ENCODE peak calls at places on chromosomes 13 and 19, in seven cellular contexts. T is GM23248, S is neural progenitor cell, W is GM23338, N is HCT116, D is PC-3, K is MM.1S. P is an unnamed sample.

GRCh38 chr13:112203614-112204013 is 136.7 kb downstream of the SOX1 start:
- DNase-seq in N (no peak), S (no peak), W (no peak), D (no peak), T (no peak), K (no peak), P (no peak)

GRCh38 chr19:53157601-53158000 is 1.3 kb downstream of the ZNF347 start:
- DNase-seq in W (peak), D (peak), K (no peak), S (peak), T (peak), N (no peak), P (peak)

GRCh38 chr19:18368504-18369222 is 17.3 kb upstream of the GDF15 start:
- DNase-seq in S (peak), T (no peak), W (no peak), N (no peak), K (no peak), D (no peak), P (no peak)

GRCh38 chr19:9986787-9987281 is 23.5 kb downstream of the COL5A3 start:
- DNase-seq in W (peak), K (no peak), S (peak), T (peak), D (no peak), N (no peak), P (no peak)

GRCh38 chr19:19817357-19817756 is 4.2 kb downstream of the ZNF506 start:
- DNase-seq in N (no peak), T (no peak), S (no peak), D (no peak), K (no peak), W (no peak), P (no peak)

GRCh38 chr19:49145485-49146407 is 9.4 kb downstream of the HRC start:
- DNase-seq in T (peak), W (peak), N (peak), S (peak), D (peak), K (peak), P (peak)

GRCh38 chr13:58953638-58954037 is 1210.1 kb downstream of the DIAPH3 start:
- DNase-seq in W (no peak), K (peak), N (no peak), T (no peak), S (no peak), D (no peak), P (no peak)

GRCh38 chr13:79030513-79030912 is 371.6 kb upstream of the OBI1 start:
- DNase-seq in D (no peak), W (no peak), T (no peak), K (no peak), S (no peak), N (no peak), P (no peak)

GRCh38 chr19:17415107-17415506 is 4.7 kb upstream of the MVB12A start:
- DNase-seq in S (peak), T (no peak), W (peak), D (no peak), K (no peak), N (no peak), P (no peak)

GRCh38 chr19:5891938-5892771 is 11.4 kb downstream of the NDUFA11 start:
- DNase-seq in T (peak), K (no peak), D (peak), W (peak), S (peak), N (no peak), P (peak)

GRCh38 chr19:642755-643727 is 3.4 kb downstream of the FGF22 start:
- DNase-seq in N (no peak), T (no peak), W (no peak), D (no peak), S (no peak), K (no peak), P (no peak)

GRCh38 chr13:24274452-24274971 is 34.9 kb upstream of the C1QTNF9 start:
- DNase-seq in T (no peak), K (no peak), W (no peak), N (no peak), D (no peak), S (no peak), P (no peak)

GRCh38 chr19:2575734-2576481 is 100.0 kb downstream of the GADD45B start:
- DNase-seq in W (no peak), N (no peak), D (no peak), K (no peak), T (peak), S (no peak), P (peak)

GRCh38 chr13:38743499-38743898 is 56.6 kb downstream of the FREM2 start:
- DNase-seq in T (no peak), N (no peak), S (peak), K (no peak), D (no peak), W (no peak), P (no peak)

GRCh38 chr19:611506-611869 is 21.8 kb downstream of the HCN2 start:
- DNase-seq in N (no peak), D (peak), T (peak), S (no peak), W (no peak), K (no peak), P (no peak)

GRCh38 chr19:30148039-30148438 is 206.0 kb downstream of the URI1 start:
- DNase-seq in D (peak), S (no peak), N (no peak), T (no peak), K (no peak), W (no peak), P (no peak)

GRCh38 chr19:5434970-5435641 is 20.1 kb upstream of the ZNRF4 start:
- DNase-seq in S (no peak), N (peak), K (no peak), D (peak), T (peak), W (no peak), P (peak)

GRCh38 chr19:42277821-42278809 is 9.1 kb downstream of the CIC start:
- DNase-seq in N (no peak), T (peak), W (no peak), D (no peak), K (no peak), S (no peak), P (peak)

GRCh38 chr13:31794452-31794851 is 55.1 kb downstream of the RXFP2 start:
- DNase-seq in T (no peak), S (no peak), D (no peak), K (no peak), W (no peak), N (no peak), P (peak)

GRCh38 chr19:54554896-54555295 is 18.7 kb upstream of the LILRA2 start:
- DNase-seq in T (no peak), K (no peak), D (no peak), N (no peak), W (no peak), S (no peak), P (no peak)

GRCh38 chr13:99553033-99553432 is 51.8 kb downstream of the TM9SF2 start:
- DNase-seq in N (no peak), W (no peak), K (no peak), D (no peak), S (no peak), T (no peak), P (no peak)

DNA sequence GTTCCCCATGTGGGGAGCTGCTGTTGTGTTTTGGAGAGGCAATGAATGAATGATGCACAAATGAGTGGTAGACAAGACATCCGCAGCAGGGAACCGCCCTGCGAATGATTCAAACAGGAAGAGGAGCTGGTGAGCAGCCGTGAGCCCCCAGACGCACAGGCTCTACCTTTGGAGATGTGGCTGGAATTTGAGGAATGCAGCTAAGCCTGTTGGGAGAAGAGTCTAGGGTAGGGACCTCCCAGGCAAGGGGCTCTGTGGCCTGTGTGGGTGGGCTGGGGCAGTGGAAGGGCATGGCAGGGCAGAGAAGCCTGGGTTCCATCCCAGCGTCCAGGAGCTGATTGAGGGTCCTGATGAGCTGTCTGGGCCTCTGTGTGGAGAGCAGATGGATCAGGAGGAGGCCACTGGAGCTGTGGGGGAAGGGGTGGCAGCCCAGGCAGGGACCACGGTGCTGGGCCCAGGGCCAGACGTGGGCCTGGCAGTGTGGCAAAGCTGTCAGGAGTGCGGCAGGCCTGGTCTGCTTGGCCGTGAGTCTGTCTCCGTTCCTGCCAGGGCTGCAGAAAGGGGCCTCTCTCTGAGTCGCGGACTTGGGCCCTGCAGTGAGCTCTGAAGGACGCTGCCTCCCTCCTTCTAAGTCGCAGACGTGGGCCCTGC is 41.8 kb upstream of the DCUN1D2 start:
- DNase-seq in T (no peak), K (no peak), S (no peak), N (no peak), W (peak), D (no peak), P (no peak)
- TF ChIP-seq EZH2phosphoT487 in T (no peak), K (no peak), S (no peak), N (no peak), W (no peak), D (no peak), P (no peak)

DNA sequence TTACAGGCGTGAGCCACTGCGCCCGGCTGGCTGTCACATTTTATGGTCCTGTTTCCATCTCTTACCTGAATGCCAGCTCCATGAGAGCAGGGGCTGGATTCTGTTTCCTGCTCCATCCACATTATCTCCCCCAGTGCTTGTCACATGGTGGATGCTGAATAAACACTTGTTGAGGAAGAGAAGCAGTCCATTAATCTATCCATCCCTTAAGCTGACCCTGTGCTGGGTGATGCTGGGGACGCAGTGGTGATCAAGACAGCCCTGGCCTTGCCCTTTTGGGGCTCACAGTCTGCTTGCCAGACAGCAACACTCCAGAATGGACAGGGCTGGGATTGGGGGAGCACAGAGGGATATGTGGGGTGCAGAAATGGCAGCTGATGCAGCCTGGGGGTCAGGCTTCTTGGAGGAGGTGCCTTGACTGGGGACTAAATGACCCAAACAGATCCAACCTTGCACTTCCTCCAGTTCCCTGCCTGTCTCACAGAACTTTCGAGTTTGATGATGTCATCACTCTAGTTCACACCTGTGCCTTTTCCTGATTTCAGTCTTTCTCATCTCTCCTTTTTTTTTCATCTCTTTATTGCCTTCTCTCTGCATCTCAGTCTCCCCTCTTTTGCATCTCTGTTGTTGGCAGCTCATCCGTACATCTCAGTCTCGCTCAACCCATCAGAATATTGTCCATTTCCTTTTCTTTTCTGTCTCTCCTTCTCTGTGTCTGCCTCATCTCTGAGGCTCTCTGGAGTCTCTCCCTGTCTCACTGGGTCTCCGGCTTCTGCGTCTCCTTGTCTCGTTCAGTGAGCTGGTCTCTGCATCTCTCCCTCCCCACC is 4.6 kb downstream of the IRF2BP1 start:
- DNase-seq in N (no peak), S (no peak), K (no peak), W (no peak), T (no peak), D (no peak), P (peak)
- H3K4me3 ChIP-seq in N (no peak), S (no peak), K (no peak), W (peak), T (no peak), D (no peak), P (no peak)

GRCh38 chr19:46482645-46483044 is 11.3 kb upstream of the PNMA8A start:
- DNase-seq in T (peak), D (no peak), K (no peak), W (no peak), N (no peak), S (no peak), P (no peak)
- TF ChIP-seq EZH2phosphoT487 in T (no peak), D (no peak), K (no peak), W (no peak), N (no peak), S (no peak), P (no peak)

GRCh38 chr13:96994849-96995243 is 570 bp upstream of the OXGR1 start:
- DNase-seq in T (no peak), S (no peak), D (no peak), N (no peak), W (peak), K (no peak), P (no peak)

GRCh38 chr13:96992633-96993032 is 1.6 kb downstream of the OXGR1 start:
- DNase-seq in W (no peak), T (no peak), S (no peak), N (no peak), K (no peak), D (no peak), P (no peak)

GRCh38 chr13:96996097-96996496 is 1.8 kb upstream of the OXGR1 start:
- DNase-seq in D (no peak), S (no peak), W (no peak), K (no peak), T (no peak), N (no peak), P (no peak)

GRCh38 chr13:96994030-96994848 is at the start of gene OXGR1:
- DNase-seq in D (no peak), T (peak), S (peak), N (no peak), K (peak), W (peak), P (no peak)

GRCh38 chr13:96993660-96994029 is 631 bp downstream of the OXGR1 start:
- DNase-seq in W (peak), D (no peak), T (peak), K (no peak), N (no peak), S (peak), P (peak)
- H3K4me3 ChIP-seq in W (peak), D (no peak), T (peak), K (peak), N (no peak), S (peak), P (peak)

GRCh38 chr13:104975272-104975671 is 1560.2 kb downstream of the EFNB2 start:
- DNase-seq in T (no peak), K (peak), N (no peak), W (no peak), D (no peak), S (no peak), P (no peak)

GRCh38 chr13:104984296-104984818 is 1551.1 kb downstream of the EFNB2 start:
- DNase-seq in D (peak), N (no peak), W (no peak), K (peak), S (no peak), T (no peak), P (peak)

GRCh38 chr13:104976964-104977363 is 1558.5 kb downstream of the EFNB2 start:
- DNase-seq in K (no peak), S (no peak), D (no peak), N (no peak), W (no peak), T (no peak), P (no peak)

GRCh38 chr13:104979281-104979680 is 1556.2 kb downstream of the EFNB2 start:
- DNase-seq in W (no peak), D (no peak), K (no peak), T (no peak), N (no peak), S (no peak), P (no peak)

DNA sequence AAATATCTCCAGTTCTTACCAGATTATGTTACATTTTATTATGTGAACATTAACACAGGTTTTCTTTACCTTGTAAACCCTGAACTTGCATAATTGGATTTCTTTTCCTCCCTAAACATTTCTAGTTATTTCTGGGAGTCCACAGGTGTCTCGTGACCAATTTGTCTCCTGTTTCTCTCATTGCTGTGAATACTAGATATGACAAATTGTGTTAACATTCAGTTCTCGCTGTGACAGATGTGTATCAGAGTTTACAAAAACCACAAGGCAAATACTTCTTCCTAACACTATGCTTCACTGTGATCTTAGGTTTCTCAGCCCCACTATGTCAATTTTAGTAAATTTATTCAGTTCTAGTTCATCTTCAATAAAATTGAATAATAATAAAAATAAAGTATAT is 1554.9 kb downstream of the EFNB2 start:
- DNase-seq in N (no peak), K (no peak), T (no peak), W (no peak), D (no peak), S (no peak), P (no peak)
- TF ChIP-seq EZH2phosphoT487 in N (no peak), K (no peak), T (no peak), W (no peak), D (no peak), S (no peak), P (no peak)

DNA sequence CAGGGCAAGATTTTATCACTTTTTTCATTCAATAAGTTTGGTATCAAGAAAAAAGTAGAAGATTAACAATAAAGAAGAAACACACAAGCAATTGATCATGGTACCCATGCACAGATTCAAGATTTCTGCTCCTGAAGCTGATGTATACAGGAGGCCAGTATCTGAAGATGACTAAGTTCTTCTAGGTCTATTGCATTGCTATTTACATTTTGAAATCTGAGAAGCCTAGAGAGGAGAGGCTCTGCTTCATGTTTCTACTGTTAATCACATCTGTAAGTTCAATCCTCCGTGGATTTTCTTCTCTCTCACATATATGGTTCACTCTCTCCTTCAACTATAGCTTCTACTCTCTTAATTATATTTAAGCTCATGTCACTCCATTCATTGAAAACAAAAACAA is 198.4 kb downstream of the EFNB2 start:
- DNase-seq in W (no peak), S (no peak), T (no peak), D (peak), N (no peak), K (no peak), P (no peak)
- H3K4me3 ChIP-seq in W (no peak), S (no peak), T (no peak), D (no peak), N (no peak), K (no peak), P (no peak)

DNA sequence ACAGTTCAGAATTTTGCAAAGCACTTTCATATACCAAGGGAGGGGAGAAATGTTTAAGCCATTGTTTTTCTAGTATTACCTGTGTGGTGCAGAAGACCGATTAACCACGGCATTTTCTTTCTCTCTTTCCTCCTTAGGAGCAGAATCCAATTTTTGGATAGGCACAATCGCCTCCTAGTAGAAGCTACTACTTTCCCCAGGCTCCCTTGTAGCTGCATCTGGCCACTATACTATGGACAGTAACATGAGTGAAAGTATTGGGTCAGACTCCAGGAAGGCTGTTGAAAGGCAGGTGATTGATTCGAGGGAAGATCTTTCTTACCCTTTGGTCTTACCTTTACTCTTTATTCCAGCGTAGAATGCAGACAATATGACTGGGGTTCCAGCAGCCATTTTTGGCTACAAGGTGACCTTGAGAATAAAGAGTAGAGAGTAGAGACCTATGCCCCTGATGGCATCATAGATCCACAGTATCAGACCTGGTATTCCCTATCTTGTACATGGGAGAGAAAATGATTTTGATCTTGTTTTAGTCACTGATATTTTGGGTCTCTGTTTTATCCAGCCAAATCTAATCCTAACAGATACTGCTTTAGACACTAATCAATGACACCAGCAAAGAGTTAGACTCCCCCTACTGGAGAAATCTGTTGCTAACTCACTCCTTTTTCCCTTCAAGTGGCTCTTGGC is 77.0 kb downstream of the LRRC63 start:
- DNase-seq in S (peak), K (peak), W (peak), D (peak), N (peak), T (peak), P (peak)
- TF ChIP-seq EZH2phosphoT487 in S (no peak), K (no peak), W (no peak), D (no peak), N (no peak), T (no peak), P (no peak)

DNA sequence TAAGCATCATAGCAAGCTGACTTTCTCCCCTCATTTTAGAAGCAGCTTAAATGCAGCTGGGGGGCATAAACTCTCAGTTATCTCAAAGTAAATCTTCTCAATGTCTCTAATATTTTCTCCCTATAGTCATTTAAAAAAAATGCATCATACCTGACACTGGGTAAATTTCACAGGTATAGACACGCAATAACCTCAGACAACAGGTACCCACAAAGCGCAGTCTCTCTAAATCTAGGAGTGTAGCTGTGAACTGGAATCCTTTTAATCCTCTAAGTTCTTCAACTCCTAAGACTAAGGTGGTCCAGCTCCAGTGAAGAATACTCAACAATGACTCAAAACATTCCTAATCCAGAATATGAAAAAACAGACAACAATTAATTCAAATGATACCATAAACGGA is 141.2 kb downstream of the MYCBP2 start:
- DNase-seq in D (no peak), K (no peak), S (no peak), N (no peak), T (no peak), W (no peak), P (no peak)
- H3K4me3 ChIP-seq in D (no peak), K (no peak), S (no peak), N (no peak), T (no peak), W (no peak), P (no peak)

P was measured in hepatocyte.